ENCODE peak calls at places on chromosome 6, in four cellular contexts. Y is T47D, C is lower lobe of right lung, V is D341Med. K is an unnamed sample.

GRCh38 chr6:7184502-7184901 is 76.7 kb downstream of the RREB1 start:
- DNase-seq in Y (no peak), C (no peak), V (no peak), K (no peak)

GRCh38 chr6:3748208-3748701 is 3.3 kb downstream of the PXDC1 start:
- DNase-seq in Y (peak; percentile 75), C (peak; percentile 70), V (peak; percentile 86), K (peak; percentile 94)

GRCh38 chr6:150567823-150568383 is 31.8 kb upstream of the PLEKHG1 start:
- DNase-seq in Y (no peak), C (no peak), V (no peak), K (no peak)

GRCh38 chr6:89828988-89829590 is 591 bp upstream of the CASP8AP2 start:
- DNase-seq in Y (no peak), C (no peak), V (no peak), K (no peak)

GRCh38 chr6:158554611-158555361 is 5.1 kb upstream of the TMEM181 start:
- DNase-seq in Y (no peak), C (no peak), V (no peak), K (no peak)

GRCh38 chr6:142155895-142156757 is 9.1 kb downstream of the VTA1 start:
- DNase-seq in Y (peak; percentile 20), C (no peak), V (peak; percentile 22), K (no peak)

GRCh38 chr6:160808263-160808662 is 106.2 kb downstream of the PLG start:
- DNase-seq in Y (no peak), C (no peak), V (no peak), K (no peak)

GRCh38 chr6:93721386-93722048 is 302.2 kb upstream of the EPHA7 start:
- DNase-seq in Y (peak; percentile 78), C (no peak), V (peak; percentile 53), K (peak; percentile 63)

GRCh38 chr6:131574133-131574532 is 1.1 kb downstream of the ARG1 start:
- DNase-seq in Y (no peak), C (no peak), V (no peak), K (no peak)

GRCh38 chr6:160818934-160819333 is 116.9 kb downstream of the PLG start:
- DNase-seq in Y (no peak), C (no peak), V (no peak), K (no peak)

GRCh38 chr6:156102129-156102528 is 646.5 kb upstream of the NOX3 start:
- DNase-seq in Y (peak; percentile 9), C (no peak), V (peak; percentile 36), K (no peak)

GRCh38 chr6:132919476-132919875 is 105.1 kb downstream of the RPS12 start:
- DNase-seq in Y (peak; percentile 68), C (peak; percentile 85), V (no peak), K (peak; percentile 64)